ENCODE peak calls at places on chromosomes 1 and 21, in seven cellular contexts. B, A, K, V, O, J and M are unnamed samples.

GRCh38 chr1:14778882-14779594 is 180.6 kb downstream of the KAZN start:
- DNase-seq in O (peak), J (peak), B (peak), K (peak), A (peak), V (no peak), M (peak)

GRCh38 chr1:39214021-39214713 is 9.7 kb downstream of the MACF1 start:
- DNase-seq in B (peak), O (no peak), K (no peak), J (no peak), A (peak), V (no peak), M (no peak)

GRCh38 chr1:177181631-177182291 is 11.0 kb downstream of the BRINP2 start:
- DNase-seq in B (peak), A (peak), V (no peak), J (peak), K (peak), O (peak), M (peak)

GRCh38 chr1:7281821-7282220 is 489.3 kb upstream of the VAMP3 start:
- DNase-seq in A (no peak), B (no peak), J (no peak), K (no peak), V (no peak), O (no peak), M (no peak)

GRCh38 chr1:161191971-161192370 is 6.9 kb downstream of the ADAMTS4 start:
- DNase-seq in K (no peak), B (no peak), O (no peak), J (no peak), A (no peak), V (no peak), M (no peak)

GRCh38 chr1:156493154-156493631 is 7.4 kb downstream of the MEF2D start:
- DNase-seq in K (no peak), J (no peak), B (no peak), V (no peak), O (no peak), A (no peak), M (no peak)

GRCh38 chr1:38834221-38834782 is 25.3 kb downstream of the RRAGC start:
- DNase-seq in O (no peak), A (no peak), K (no peak), B (no peak), V (no peak), J (no peak), M (no peak)

GRCh38 chr21:27840273-27840672 is 873.4 kb upstream of the ADAMTS5 start:
- DNase-seq in O (no peak), V (no peak), B (no peak), J (no peak), K (no peak), A (no peak), M (no peak)

GRCh38 chr1:206133751-206134371 is 16.7 kb upstream of the AVPR1B start:
- DNase-seq in K (no peak), V (no peak), O (no peak), B (no peak), J (no peak), A (no peak), M (no peak)

GRCh38 chr1:9438431-9439073 is 100.7 kb upstream of the SLC25A33 start:
- DNase-seq in K (no peak), V (no peak), A (peak), B (no peak), J (no peak), O (no peak), M (no peak)

DNA sequence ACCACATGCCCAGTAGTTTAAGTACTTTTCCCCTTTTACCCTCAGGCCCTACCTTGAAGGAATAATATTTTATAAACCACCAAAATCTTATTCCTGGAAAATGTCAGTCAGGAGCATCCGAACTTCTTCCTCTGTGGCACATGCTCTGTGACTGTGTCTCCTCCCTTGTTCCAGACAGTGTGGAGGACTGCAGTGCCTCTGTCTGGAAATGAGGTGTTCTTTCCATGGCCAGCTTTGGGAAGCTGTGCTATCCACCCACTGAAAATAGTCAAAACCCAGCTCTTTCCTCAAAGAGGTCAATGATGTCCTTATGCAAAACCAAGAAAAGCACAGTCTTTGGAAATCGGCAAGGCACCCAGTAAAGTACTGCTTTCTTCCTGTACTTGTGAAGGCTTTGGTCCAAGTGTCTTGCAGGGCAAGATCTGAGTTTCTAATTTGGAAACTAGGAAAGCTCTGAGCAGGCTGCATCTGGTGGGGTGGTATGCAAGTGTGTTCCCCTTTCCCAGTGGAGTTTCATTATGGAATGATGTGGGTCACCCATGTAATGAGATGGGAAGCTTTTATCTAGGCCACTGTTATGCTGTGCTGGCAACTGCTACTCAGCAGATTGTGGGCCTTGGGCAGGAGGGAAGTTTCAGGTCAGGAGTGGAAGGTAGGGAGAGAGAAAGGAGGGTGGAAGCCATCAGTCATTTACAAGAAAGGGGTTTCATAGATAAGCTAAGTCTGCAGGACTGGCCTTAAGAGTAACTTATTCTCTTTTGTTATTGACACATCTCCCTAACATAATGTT is 6.0 kb downstream of the KIAA0040 start:
- DNase-seq in A (no peak), V (no peak), K (no peak), J (no peak), B (no peak), O (no peak), M (no peak)
- TF ChIP-seq SP1 in A (no peak), V (no peak), K (no peak), J (no peak), B (no peak), O (no peak), M (no peak)

DNA sequence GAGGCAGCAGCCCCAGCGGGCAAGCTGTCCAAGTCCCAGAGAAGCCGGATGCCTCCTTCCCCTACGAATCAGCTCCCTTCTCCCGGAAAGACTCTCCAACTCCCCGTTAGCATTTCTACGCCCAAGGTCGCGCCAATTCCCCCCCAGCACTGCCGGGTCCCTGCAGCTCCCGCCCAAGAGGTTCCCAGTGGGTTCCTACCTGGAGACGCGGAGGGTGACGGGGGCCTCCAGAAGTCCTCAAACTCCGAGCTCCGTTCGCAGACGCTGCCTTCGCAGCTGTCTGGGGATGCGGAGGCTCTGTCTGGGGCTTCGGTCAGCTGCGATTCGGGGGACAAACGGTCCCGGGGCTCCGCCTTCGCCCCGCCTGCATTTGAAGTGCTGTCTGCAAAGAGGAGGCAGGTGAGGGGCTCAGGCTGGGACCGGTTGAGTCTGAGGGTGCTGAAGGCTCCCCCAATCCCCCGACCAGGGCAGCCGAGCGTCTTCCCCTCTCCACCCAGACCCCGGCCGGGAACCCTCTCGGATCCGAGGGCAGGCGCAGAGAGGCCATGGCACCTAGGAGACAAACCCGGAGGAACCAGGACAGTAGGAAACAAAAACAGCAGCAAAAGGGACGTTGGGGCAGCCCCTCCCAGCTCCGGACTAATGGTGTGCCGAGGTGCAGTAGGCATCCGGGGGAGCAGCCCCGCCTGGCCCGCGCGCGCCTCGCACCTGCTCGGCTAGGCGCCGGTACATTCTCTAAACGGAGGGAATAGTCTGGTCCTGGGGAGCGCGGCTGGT is 3.9 kb downstream of the GFI1 start:
- DNase-seq in K (no peak), V (no peak), O (no peak), J (peak), B (no peak), A (no peak), M (peak)
- TF ChIP-seq SP1 in K (no peak), V (no peak), O (no peak), J (no peak), B (no peak), A (no peak), M (no peak)

DNA sequence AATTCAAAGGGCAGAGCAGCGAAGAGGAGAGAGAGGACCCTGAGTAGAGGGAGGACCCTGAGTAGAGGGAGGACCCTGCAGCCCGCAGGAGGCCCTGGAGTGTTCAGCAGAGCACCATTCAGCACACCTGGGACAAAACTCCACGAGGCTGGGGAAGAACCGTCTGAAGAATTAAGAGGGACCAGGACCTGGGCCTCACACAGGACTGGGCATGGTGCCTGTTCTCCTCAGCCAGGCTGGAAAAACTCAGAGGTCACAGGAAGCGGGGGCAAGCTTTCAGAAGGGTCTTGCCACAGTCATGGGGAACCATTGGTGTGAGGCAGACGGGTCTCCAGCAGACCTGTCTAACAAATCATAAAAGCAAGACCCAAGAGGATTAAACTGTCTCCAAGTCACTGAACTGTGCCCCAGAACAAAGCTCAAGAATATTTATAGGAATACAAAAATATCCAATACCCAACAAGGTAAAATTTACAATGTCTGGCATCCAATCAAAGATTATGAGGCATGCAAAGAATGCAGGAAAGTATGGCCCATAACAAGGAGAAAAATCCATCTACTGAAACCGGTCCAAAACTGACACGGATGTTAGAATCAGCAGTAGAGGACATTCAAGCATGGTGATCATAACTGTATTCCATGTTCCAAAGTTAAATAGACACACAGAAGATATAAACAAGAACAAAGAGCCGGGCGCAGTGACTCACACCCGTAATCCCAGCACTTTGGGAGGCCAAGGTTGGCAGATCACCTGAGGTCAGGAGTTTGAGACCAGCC is 30.6 kb downstream of the MORN1 start:
- DNase-seq in A (no peak), B (no peak), O (no peak), J (no peak), K (no peak), V (no peak), M (no peak)
- TF ChIP-seq SP1 in A (no peak), B (no peak), O (no peak), J (no peak), K (no peak), V (no peak), M (no peak)

GRCh38 chr1:167651161-167651693 is 21.2 kb downstream of the RCSD1 start:
- DNase-seq in K (no peak), V (no peak), J (no peak), A (no peak), O (no peak), B (no peak), M (no peak)
- TF ChIP-seq SP1 in K (no peak), V (no peak), J (no peak), A (no peak), O (no peak), B (no peak), M (no peak)

GRCh38 chr1:84019217-84019616 is 20.3 kb upstream of the TTLL7 start:
- DNase-seq in A (no peak), B (no peak), O (no peak), V (no peak), K (no peak), J (no peak), M (no peak)
- TF ChIP-seq SP1 in A (no peak), B (no peak), O (no peak), V (no peak), K (no peak), J (no peak), M (no peak)